ENCODE peak calls at places on chromosomes 2 and 18, in nine cellular contexts. T is Kasumi-1, Z is C1 segment of cervical spinal cord, Q is GM12878, K is foreskin fibroblast, H is H7, S is left lobe of liver, U is IMR-90, F is HTR-8/SVneo. P is an unnamed sample.

GRCh38 chr2:46909771-46910419 is 5.7 kb downstream of the MCFD2 start:
- DNase-seq in T (no peak), Z (no peak), Q (peak), K (peak), H (no peak), S (no peak), U (peak), F (no peak), P (peak)

GRCh38 chr2:29662841-29663240 is 258.5 kb downstream of the ALK start:
- DNase-seq in T (no peak), Z (no peak), Q (no peak), K (no peak), H (no peak), S (no peak), U (peak), F (no peak), P (no peak)

GRCh38 chr18:31801078-31801477 is 40.4 kb upstream of the SLC25A52 start:
- DNase-seq in T (no peak), Z (no peak), Q (no peak), K (no peak), H (no peak), S (no peak), U (no peak), F (no peak), P (no peak)

GRCh38 chr2:112957511-112957910 is 20.3 kb upstream of the IL36G start:
- DNase-seq in T (no peak), Z (no peak), Q (no peak), K (no peak), H (no peak), S (no peak), U (no peak), F (no peak), P (no peak)

GRCh38 chr2:24838541-24838940 is 45.3 kb downstream of the CENPO start:
- DNase-seq in T (no peak), Z (no peak), Q (no peak), K (no peak), H (peak), S (no peak), U (no peak), F (no peak), P (no peak)

GRCh38 chr2:158775273-158776027 is 19.7 kb upstream of the DAPL1 start:
- DNase-seq in T (no peak), Z (no peak), Q (no peak), K (no peak), H (no peak), S (no peak), U (no peak), F (no peak), P (no peak)

GRCh38 chr2:29841386-29842004 is 79.9 kb downstream of the ALK start:
- DNase-seq in T (peak), Z (no peak), Q (peak), K (peak), H (peak), S (no peak), U (peak), F (peak), P (peak)

GRCh38 chr2:46327627-46328026 is 30.4 kb downstream of the EPAS1 start:
- DNase-seq in T (no peak), Z (no peak), Q (no peak), K (no peak), H (peak), S (no peak), U (no peak), F (no peak), P (no peak)

GRCh38 chr18:2723207-2723606 is 67.7 kb downstream of the SMCHD1 start:
- DNase-seq in T (no peak), Z (no peak), Q (no peak), K (no peak), H (no peak), S (no peak), U (peak), F (no peak), P (no peak)

GRCh38 chr18:24071779-24072178 is 57.2 kb downstream of the TTC39C start:
- DNase-seq in T (no peak), Z (no peak), Q (no peak), K (no peak), H (no peak), S (no peak), U (no peak), F (no peak), P (no peak)

GRCh38 chr18:49510393-49511115 is 23.5 kb upstream of the C18orf32 start:
- DNase-seq in T (peak), Z (no peak), Q (no peak), K (peak), H (peak), S (peak), U (peak), F (peak), P (peak)